ENCODE peak calls at places on chromosomes 12 and 14, in five cellular contexts. One of them, this sample, is unnamed.

GRCh38 chr14:81219821-81220487 is 805 bp downstream of the GTF2A1 start:
- DNase-seq in thoracic aorta: no peak
- DNase-seq in fibroblast of pulmonary artery: no peak
- DNase-seq in tibial artery: peak
- DNase-seq in upper lobe of right lung: peak
- DNase-seq in this sample: peak

GRCh38 chr12:65854629-65855028 is 30.3 kb downstream of the HMGA2 start:
- DNase-seq in thoracic aorta: no peak
- DNase-seq in fibroblast of pulmonary artery: peak
- DNase-seq in tibial artery: no peak
- DNase-seq in upper lobe of right lung: no peak
- DNase-seq in this sample: no peak

GRCh38 chr12:132487311-132487741 is 2.6 kb upstream of the FBRSL1 start:
- DNase-seq in thoracic aorta: no peak
- DNase-seq in fibroblast of pulmonary artery: no peak
- DNase-seq in tibial artery: no peak
- DNase-seq in upper lobe of right lung: no peak
- DNase-seq in this sample: no peak

GRCh38 chr12:122159879-122160278 is 14.1 kb downstream of the IL31 start:
- DNase-seq in thoracic aorta: no peak
- DNase-seq in fibroblast of pulmonary artery: no peak
- DNase-seq in tibial artery: no peak
- DNase-seq in upper lobe of right lung: no peak
- DNase-seq in this sample: no peak

GRCh38 chr12:13088503-13088902 is 15.0 kb downstream of the GSG1 start:
- DNase-seq in thoracic aorta: no peak
- DNase-seq in fibroblast of pulmonary artery: no peak
- DNase-seq in tibial artery: no peak
- DNase-seq in upper lobe of right lung: no peak
- DNase-seq in this sample: no peak

GRCh38 chr12:24997970-24998582 is 49.2 kb upstream of the BCAT1 start:
- DNase-seq in thoracic aorta: no peak
- DNase-seq in fibroblast of pulmonary artery: peak
- DNase-seq in tibial artery: no peak
- DNase-seq in upper lobe of right lung: no peak
- DNase-seq in this sample: peak

GRCh38 chr14:85519661-85520305 is 10.2 kb upstream of the FLRT2 start:
- DNase-seq in thoracic aorta: no peak
- DNase-seq in fibroblast of pulmonary artery: peak
- DNase-seq in tibial artery: no peak
- DNase-seq in upper lobe of right lung: no peak
- DNase-seq in this sample: no peak

GRCh38 chr14:62039871-62040270 is 277.7 kb downstream of the SNAPC1 start:
- DNase-seq in thoracic aorta: no peak
- DNase-seq in fibroblast of pulmonary artery: no peak
- DNase-seq in tibial artery: no peak
- DNase-seq in upper lobe of right lung: no peak
- DNase-seq in this sample: peak

GRCh38 chr12:108373111-108373510 is 34.0 kb upstream of the CMKLR1 start:
- DNase-seq in thoracic aorta: no peak
- DNase-seq in fibroblast of pulmonary artery: no peak
- DNase-seq in tibial artery: no peak
- DNase-seq in upper lobe of right lung: no peak
- DNase-seq in this sample: no peak

GRCh38 chr12:101877816-101878811 is 734 bp downstream of the DRAM1 start:
- DNase-seq in thoracic aorta: no peak
- DNase-seq in fibroblast of pulmonary artery: no peak
- DNase-seq in tibial artery: peak
- DNase-seq in upper lobe of right lung: no peak
- DNase-seq in this sample: peak

GRCh38 chr12:50351120-50352043 is 45.0 kb downstream of the FAM186A start:
- DNase-seq in thoracic aorta: no peak
- DNase-seq in fibroblast of pulmonary artery: peak
- DNase-seq in tibial artery: no peak
- DNase-seq in upper lobe of right lung: no peak
- DNase-seq in this sample: peak

GRCh38 chr14:58298880-58299664 is 717 bp downstream of the ARID4A start:
- DNase-seq in thoracic aorta: no peak
- DNase-seq in fibroblast of pulmonary artery: no peak
- DNase-seq in tibial artery: peak
- DNase-seq in upper lobe of right lung: peak
- DNase-seq in this sample: peak

GRCh38 chr12:125356111-125356510 is 290.9 kb downstream of the AACS start:
- DNase-seq in thoracic aorta: no peak
- DNase-seq in fibroblast of pulmonary artery: no peak
- DNase-seq in tibial artery: no peak
- DNase-seq in upper lobe of right lung: no peak
- DNase-seq in this sample: no peak

GRCh38 chr14:94441130-94441529 is 11.5 kb downstream of the SERPINA11 start:
- DNase-seq in thoracic aorta: no peak
- DNase-seq in fibroblast of pulmonary artery: no peak
- DNase-seq in tibial artery: no peak
- DNase-seq in upper lobe of right lung: no peak
- DNase-seq in this sample: no peak

GRCh38 chr14:90850487-90850886 is 34.3 kb upstream of the TTC7B start:
- DNase-seq in thoracic aorta: no peak
- DNase-seq in fibroblast of pulmonary artery: peak
- DNase-seq in tibial artery: no peak
- DNase-seq in upper lobe of right lung: no peak
- DNase-seq in this sample: peak

GRCh38 chr14:33184587-33184986 is 245.9 kb downstream of the NPAS3 start:
- DNase-seq in thoracic aorta: no peak
- DNase-seq in fibroblast of pulmonary artery: peak
- DNase-seq in tibial artery: no peak
- DNase-seq in upper lobe of right lung: no peak
- DNase-seq in this sample: peak

GRCh38 chr14:69323266-69323966 is 63.5 kb downstream of the GALNT16 start:
- DNase-seq in thoracic aorta: no peak
- DNase-seq in fibroblast of pulmonary artery: no peak
- DNase-seq in tibial artery: peak
- DNase-seq in upper lobe of right lung: peak
- DNase-seq in this sample: no peak

GRCh38 chr14:80215756-80216581 is 4.7 kb upstream of the DIO2 start:
- DNase-seq in thoracic aorta: no peak
- DNase-seq in fibroblast of pulmonary artery: peak
- DNase-seq in tibial artery: no peak
- DNase-seq in upper lobe of right lung: no peak
- DNase-seq in this sample: no peak

GRCh38 chr14:69259531-69260245 is at the start of gene GALNT16:
- DNase-seq in thoracic aorta: no peak
- DNase-seq in fibroblast of pulmonary artery: no peak
- DNase-seq in tibial artery: no peak
- DNase-seq in upper lobe of right lung: peak
- DNase-seq in this sample: peak

GRCh38 chr12:92224685-92225331 is 79.2 kb upstream of the BTG1 start:
- DNase-seq in thoracic aorta: no peak
- DNase-seq in fibroblast of pulmonary artery: peak
- DNase-seq in tibial artery: no peak
- DNase-seq in upper lobe of right lung: no peak
- DNase-seq in this sample: peak

GRCh38 chr12:50572760-50573159 is 68.0 kb downstream of the DIP2B start:
- DNase-seq in thoracic aorta: no peak
- DNase-seq in fibroblast of pulmonary artery: no peak
- DNase-seq in tibial artery: no peak
- DNase-seq in upper lobe of right lung: no peak
- DNase-seq in this sample: no peak

GRCh38 chr14:73428354-73428824 is 30.0 kb downstream of the NUMB start:
- DNase-seq in thoracic aorta: no peak
- DNase-seq in fibroblast of pulmonary artery: no peak
- DNase-seq in tibial artery: no peak
- DNase-seq in upper lobe of right lung: peak
- DNase-seq in this sample: peak

GRCh38 chr14:67641902-67642749 is 22.4 kb downstream of the ARG2 start:
- DNase-seq in thoracic aorta: no peak
- DNase-seq in fibroblast of pulmonary artery: no peak
- DNase-seq in tibial artery: no peak
- DNase-seq in upper lobe of right lung: no peak
- DNase-seq in this sample: no peak

GRCh38 chr12:47082963-47083621 is 3.3 kb upstream of the AMIGO2 start:
- DNase-seq in thoracic aorta: no peak
- DNase-seq in fibroblast of pulmonary artery: peak
- DNase-seq in tibial artery: no peak
- DNase-seq in upper lobe of right lung: no peak
- DNase-seq in this sample: peak

GRCh38 chr12:64080319-64081008 is 141.6 kb downstream of the KICS2 start:
- DNase-seq in thoracic aorta: no peak
- DNase-seq in fibroblast of pulmonary artery: no peak
- DNase-seq in tibial artery: no peak
- DNase-seq in upper lobe of right lung: no peak
- DNase-seq in this sample: no peak

GRCh38 chr12:131116437-131117117 is 162.9 kb downstream of the ADGRD1 start:
- DNase-seq in thoracic aorta: no peak
- DNase-seq in fibroblast of pulmonary artery: peak
- DNase-seq in tibial artery: peak
- DNase-seq in upper lobe of right lung: no peak
- DNase-seq in this sample: peak

GRCh38 chr12:21353487-21353886 is 18.8 kb upstream of the SLCO1A2 start:
- DNase-seq in thoracic aorta: no peak
- DNase-seq in fibroblast of pulmonary artery: no peak
- DNase-seq in tibial artery: no peak
- DNase-seq in upper lobe of right lung: no peak
- DNase-seq in this sample: no peak

GRCh38 chr12:12226187-12226586 is 40.7 kb downstream of the LRP6 start:
- DNase-seq in thoracic aorta: no peak
- DNase-seq in fibroblast of pulmonary artery: no peak
- DNase-seq in tibial artery: no peak
- DNase-seq in upper lobe of right lung: no peak
- DNase-seq in this sample: no peak

GRCh38 chr14:53952533-53952932 is 4.1 kb downstream of the BMP4 start:
- DNase-seq in thoracic aorta: no peak
- DNase-seq in fibroblast of pulmonary artery: no peak
- DNase-seq in tibial artery: peak
- DNase-seq in upper lobe of right lung: no peak
- DNase-seq in this sample: peak

GRCh38 chr14:76346391-76347160 is 29.4 kb upstream of the ESRRB start:
- DNase-seq in thoracic aorta: no peak
- DNase-seq in fibroblast of pulmonary artery: no peak
- DNase-seq in tibial artery: no peak
- DNase-seq in upper lobe of right lung: no peak
- DNase-seq in this sample: no peak

GRCh38 chr12:46024099-46024498 is 33.7 kb upstream of the SCAF11 start:
- DNase-seq in thoracic aorta: no peak
- DNase-seq in fibroblast of pulmonary artery: no peak
- DNase-seq in tibial artery: no peak
- DNase-seq in upper lobe of right lung: no peak
- DNase-seq in this sample: no peak

GRCh38 chr14:99225804-99226203 is 46.2 kb downstream of the BCL11B start:
- DNase-seq in thoracic aorta: no peak
- DNase-seq in fibroblast of pulmonary artery: no peak
- DNase-seq in tibial artery: no peak
- DNase-seq in upper lobe of right lung: no peak
- DNase-seq in this sample: no peak
- H3K4me3 ChIP-seq in thoracic aorta: no peak
- H3K4me3 ChIP-seq in fibroblast of pulmonary artery: no peak
- H3K4me3 ChIP-seq in tibial artery: no peak
- H3K4me3 ChIP-seq in upper lobe of right lung: no peak
- H3K4me3 ChIP-seq in this sample: no peak

DNA sequence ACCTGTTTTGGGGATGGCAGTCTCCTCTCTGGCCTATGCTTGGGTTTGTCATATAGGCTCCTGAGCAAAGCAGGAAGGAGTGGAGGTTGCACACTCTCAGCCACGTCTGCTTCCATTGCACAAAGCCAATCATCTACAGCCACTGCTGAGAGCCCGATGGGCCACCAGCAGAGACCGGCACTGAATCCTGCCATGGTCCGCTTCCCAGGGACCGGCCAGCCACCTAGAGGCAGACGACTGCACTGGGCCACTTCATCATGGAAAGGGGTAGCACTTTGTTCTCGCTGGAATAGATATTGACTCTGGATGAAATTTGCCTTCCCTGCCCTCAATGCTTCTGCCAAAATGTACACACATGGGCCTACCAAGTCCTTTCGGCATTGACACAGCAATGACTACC is 22.3 kb downstream of the DLK1 start:
- DNase-seq in thoracic aorta: no peak
- DNase-seq in fibroblast of pulmonary artery: no peak
- DNase-seq in tibial artery: no peak
- DNase-seq in upper lobe of right lung: peak
- DNase-seq in this sample: no peak
- TF ChIP-seq CTCF in thoracic aorta: no peak
- TF ChIP-seq CTCF in fibroblast of pulmonary artery: no peak
- TF ChIP-seq CTCF in tibial artery: no peak
- TF ChIP-seq CTCF in upper lobe of right lung: no peak
- TF ChIP-seq CTCF in this sample: no peak

GRCh38 chr14:21257395-21258193 is 11.6 kb downstream of the HNRNPC start:
- DNase-seq in thoracic aorta: no peak
- DNase-seq in fibroblast of pulmonary artery: no peak
- DNase-seq in tibial artery: no peak
- DNase-seq in upper lobe of right lung: peak
- DNase-seq in this sample: peak
- H3K4me3 ChIP-seq in thoracic aorta: peak
- H3K4me3 ChIP-seq in fibroblast of pulmonary artery: no peak
- H3K4me3 ChIP-seq in tibial artery: no peak
- H3K4me3 ChIP-seq in upper lobe of right lung: no peak
- H3K4me3 ChIP-seq in this sample: no peak

DNA sequence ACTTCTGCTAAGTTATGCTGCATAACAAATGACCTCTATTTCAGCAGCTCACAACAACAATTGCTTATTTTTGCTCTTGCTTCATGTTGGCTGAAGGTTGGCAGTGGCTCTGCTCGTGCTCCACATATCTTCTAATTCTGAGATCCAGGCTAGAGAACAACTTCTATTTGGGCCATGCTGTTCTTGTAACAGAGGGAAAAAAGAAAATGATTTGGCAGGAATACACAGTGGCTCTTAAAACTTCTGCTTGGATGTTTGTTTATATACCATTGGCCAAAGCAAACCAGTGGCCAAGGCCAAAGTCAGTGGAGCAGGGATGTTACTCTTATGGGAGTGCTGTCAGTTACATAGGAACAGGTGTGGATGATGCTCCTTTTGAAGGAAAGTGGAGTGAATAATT is 32.1 kb downstream of the GPHN start:
- DNase-seq in thoracic aorta: no peak
- DNase-seq in fibroblast of pulmonary artery: no peak
- DNase-seq in tibial artery: no peak
- DNase-seq in upper lobe of right lung: no peak
- DNase-seq in this sample: no peak
- TF ChIP-seq CTCF in thoracic aorta: no peak
- TF ChIP-seq CTCF in fibroblast of pulmonary artery: no peak
- TF ChIP-seq CTCF in tibial artery: no peak
- TF ChIP-seq CTCF in upper lobe of right lung: no peak
- TF ChIP-seq CTCF in this sample: no peak

DNA sequence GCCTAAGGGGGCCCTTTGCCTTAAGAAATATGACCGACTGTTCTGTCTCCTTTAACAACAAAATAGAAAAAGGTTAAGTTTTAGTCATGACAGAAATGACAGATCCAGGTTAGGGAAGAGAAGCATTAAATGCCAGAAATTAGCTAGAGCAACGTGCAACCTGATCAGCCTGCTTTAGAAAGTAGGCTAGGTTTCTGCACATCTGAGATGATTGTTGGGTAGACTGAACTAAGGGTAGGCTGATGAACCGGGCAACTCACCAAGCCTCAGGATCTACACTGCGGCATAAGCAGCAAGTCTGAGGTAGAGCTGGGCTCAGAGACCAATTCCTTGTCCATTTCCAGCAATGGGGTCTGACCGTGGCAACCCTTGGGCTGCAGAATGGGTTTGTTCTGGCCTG is 29.4 kb downstream of the NPC2 start:
- DNase-seq in thoracic aorta: no peak
- DNase-seq in fibroblast of pulmonary artery: no peak
- DNase-seq in tibial artery: no peak
- DNase-seq in upper lobe of right lung: no peak
- DNase-seq in this sample: no peak
- H3K4me3 ChIP-seq in thoracic aorta: no peak
- H3K4me3 ChIP-seq in fibroblast of pulmonary artery: no peak
- H3K4me3 ChIP-seq in tibial artery: no peak
- H3K4me3 ChIP-seq in upper lobe of right lung: no peak
- H3K4me3 ChIP-seq in this sample: no peak